ENCODE peak calls at places on chromosomes 13 and 19, in four cellular contexts. V is esophagus squamous epithelium, C is endodermal cell, L is BJ. I is an unnamed sample.

GRCh38 chr19:46753420-46754155 is 7.3 kb upstream of the STRN4 start:
- DNase-seq in C (peak; percentile 93), V (no peak), L (no peak), I (peak; percentile 56)

GRCh38 chr13:64369121-64369520 is 2861.0 kb downstream of the PCDH9 start:
- DNase-seq in C (no peak), L (no peak), V (no peak), I (no peak)

GRCh38 chr13:73167046-73167820 is 108.4 kb downstream of the KLF5 start:
- DNase-seq in C (no peak), L (no peak), V (no peak), I (no peak)

GRCh38 chr19:32287811-32288227 is 57.6 kb upstream of the ZNF507 start:
- DNase-seq in L (peak; percentile 3), C (peak; percentile 92), V (no peak), I (peak; percentile 85)

GRCh38 chr19:46898731-46899130 is 37.9 kb downstream of the ARHGAP35 start:
- DNase-seq in L (no peak), V (no peak), C (peak; percentile 49), I (no peak)

GRCh38 chr13:95485045-95485517 is 67.4 kb upstream of the CLDN10 start:
- DNase-seq in C (no peak), L (no peak), V (no peak), I (no peak)

GRCh38 chr13:37340911-37341670 is 235.6 kb upstream of the CSNK1A1L start:
- DNase-seq in V (no peak), C (no peak), L (no peak), I (no peak)

GRCh38 chr13:29713841-29714240 is 118.4 kb upstream of the SLC7A1 start:
- DNase-seq in V (no peak), C (peak; percentile 58), L (no peak), I (no peak)

GRCh38 chr13:74070065-74070464 is 64.1 kb downstream of the KLF12 start:
- DNase-seq in L (no peak), C (no peak), V (no peak), I (no peak)

GRCh38 chr19:6473652-6474051 is 7.9 kb downstream of the DENND1C start:
- DNase-seq in L (no peak), C (peak; percentile 60), V (no peak), I (no peak)

GRCh38 chr19:54502518-54503048 is at the start of gene LAIR2:
- DNase-seq in C (no peak), L (no peak), V (no peak), I (no peak)

GRCh38 chr13:58087566-58087965 is 456.0 kb downstream of the PCDH17 start:
- DNase-seq in L (no peak), V (no peak), C (no peak), I (no peak)

GRCh38 chr19:35848919-35849505 is 3.3 kb downstream of the NPHS1 start:
- DNase-seq in C (no peak), V (no peak), L (no peak), I (no peak)

GRCh38 chr19:35853038-35853756 is 893 bp upstream of the NPHS1 start:
- DNase-seq in V (no peak), L (no peak), C (no peak), I (no peak)

GRCh38 chr19:35848486-35848885 is 3.8 kb downstream of the NPHS1 start:
- DNase-seq in V (no peak), C (no peak), L (no peak), I (no peak)

GRCh38 chr19:35852029-35852780 is at the start of gene NPHS1:
- DNase-seq in V (no peak), L (no peak), C (no peak), I (no peak)

DNA sequence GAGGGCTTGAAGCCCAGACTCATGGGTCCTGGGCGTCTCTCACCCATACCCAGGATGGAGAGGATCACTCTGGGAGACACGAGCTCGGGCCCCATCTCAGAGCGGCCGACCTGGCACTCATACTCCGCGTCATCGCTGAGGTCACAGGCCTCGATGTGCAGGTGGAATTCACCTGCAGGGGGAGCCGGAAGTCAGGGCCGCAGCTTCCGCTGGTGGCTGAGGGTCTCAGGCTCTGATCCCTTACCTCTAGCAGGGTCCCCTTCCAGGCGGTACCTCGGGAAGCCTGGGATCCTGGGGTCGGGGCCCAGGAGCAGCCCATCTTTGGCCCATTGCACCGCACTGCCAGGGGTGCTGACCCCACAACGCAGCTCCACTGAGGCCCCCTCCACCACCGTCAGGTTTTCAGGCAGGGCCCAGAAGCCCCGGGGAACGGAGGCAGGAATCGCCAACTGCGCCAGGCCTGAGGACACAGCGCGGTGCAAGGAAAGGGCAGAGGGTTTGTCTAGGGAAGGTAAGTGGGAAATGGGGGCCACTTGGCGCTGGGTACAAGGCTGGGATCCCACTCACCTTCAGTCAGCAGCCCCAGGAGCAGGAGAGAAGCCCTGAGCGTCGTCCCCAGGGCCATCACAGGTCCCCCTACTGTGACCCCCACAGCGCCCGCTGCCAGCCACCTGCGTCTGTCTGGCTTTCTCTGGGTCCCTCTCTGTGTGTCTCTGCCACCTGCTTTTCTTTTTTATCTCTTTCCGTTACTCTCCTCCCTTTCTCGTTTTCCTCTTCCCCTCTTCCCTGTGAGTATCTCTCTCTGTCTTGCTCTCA is 883 bp downstream of the NPHS1 start:
- DNase-seq in C (peak; percentile 91), V (no peak), L (no peak), I (no peak)
- TF ChIP-seq CTCF in C (peak; percentile 83), V (no peak), L (no peak), I (no peak)

DNA sequence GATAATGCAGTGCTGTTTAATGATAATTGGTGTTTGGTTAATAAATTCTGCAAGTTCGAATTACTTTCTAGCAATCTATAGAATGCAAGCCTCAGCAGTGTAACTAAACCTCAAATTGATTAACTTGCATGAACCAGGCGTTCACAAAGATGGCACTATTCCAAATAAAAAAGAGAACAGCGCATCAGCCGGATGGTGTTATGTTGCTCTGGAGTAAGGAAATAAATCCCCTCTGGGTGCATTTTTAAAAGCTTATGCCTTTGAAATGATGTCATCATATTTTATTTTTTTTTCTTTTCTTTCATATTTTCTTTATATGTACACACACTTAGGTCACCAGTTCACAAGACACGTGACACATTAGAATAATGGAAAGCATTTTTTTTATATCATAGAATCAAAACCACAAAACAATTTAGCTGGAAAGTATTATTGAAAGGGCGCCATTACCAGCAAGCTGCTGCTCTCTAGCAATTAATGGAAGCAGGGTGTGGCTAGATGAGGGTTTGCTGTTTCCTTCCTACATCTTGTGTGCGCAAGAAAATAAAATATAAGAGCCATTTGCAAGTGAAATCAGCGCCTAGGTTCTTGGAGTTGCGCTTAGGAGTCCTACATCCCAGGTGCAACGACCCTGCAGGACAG is 140.7 kb downstream of the ZNF536 start:
- DNase-seq in V (no peak), L (no peak), C (no peak), I (no peak)
- H3K27me3 ChIP-seq in V (no peaks in the 10 kb centered on the region), L (no peaks in the 10 kb centered on the region), C (no peaks in the 10 kb centered on the region), I (no peaks in the 10 kb centered on the region)

GRCh38 chr19:1064661-1065605 is 2.0 kb upstream of the ARHGAP45 start:
- DNase-seq in C (peak; percentile 91), V (no peak), L (no peak), I (no peak)
- TF ChIP-seq CTCF in C (peak; percentile 90), V (peak; percentile 72), L (peak; percentile 66), I (peak; percentile 83)

DNA sequence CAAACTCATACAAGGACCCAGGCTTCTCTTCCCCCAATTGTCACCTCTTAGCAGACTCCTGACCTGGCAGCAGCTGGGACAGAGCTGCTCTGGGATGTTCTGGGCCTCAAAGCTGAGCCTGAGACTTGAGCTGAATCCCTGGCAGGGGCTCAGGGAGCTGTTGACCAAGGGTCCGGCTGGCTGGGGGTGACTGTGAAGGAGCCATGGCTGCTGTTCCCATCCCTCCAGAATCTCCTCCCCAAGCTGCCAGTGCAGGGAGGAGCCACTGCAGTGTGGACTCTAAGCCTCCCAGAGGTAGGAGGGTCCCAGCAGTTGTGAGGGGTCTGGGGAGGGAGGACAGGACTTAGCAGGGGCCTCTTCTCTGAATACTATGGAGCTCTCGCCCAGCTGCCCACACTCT is 2.2 kb downstream of the SIGLEC6 start:
- DNase-seq in L (no peak), C (no peak), V (no peak), I (no peak)
- H3K27me3 ChIP-seq in L (no peaks in the 10 kb centered on the region), C (peaks cover 48% of the 10 kb centered on the region), V (peaks cover 43% of the 10 kb centered on the region), I (no peaks in the 10 kb centered on the region)

DNA sequence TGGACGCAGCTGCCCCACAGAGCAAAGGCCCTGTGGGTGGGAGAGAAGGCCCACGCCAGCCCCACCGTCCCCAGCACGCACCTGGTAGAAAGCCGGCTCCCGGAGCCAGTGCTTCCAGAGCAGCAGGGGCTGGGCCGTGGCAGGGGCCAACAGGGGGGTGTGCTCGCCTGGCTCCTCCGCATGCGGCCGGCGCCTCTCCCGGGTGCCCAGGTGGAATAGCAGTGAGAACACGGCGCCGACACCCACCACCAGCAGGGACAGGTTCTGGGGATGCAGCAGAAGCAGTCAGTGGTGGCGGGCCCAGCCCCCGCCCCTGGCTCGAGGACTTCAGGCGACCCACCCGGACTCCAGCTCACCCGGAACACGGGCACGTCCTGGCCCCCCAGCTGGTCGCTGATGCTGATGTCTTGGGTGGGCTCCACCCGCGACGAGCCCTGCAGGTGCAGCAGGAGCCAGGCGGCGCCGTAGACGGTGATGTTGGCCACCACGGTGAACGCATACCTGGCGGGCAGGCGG is 8.9 kb downstream of the TEKTIP1 start:
- DNase-seq in C (no peak), V (no peak), L (no peak), I (no peak)
- TF ChIP-seq CTCF in C (no peak), V (no peak), L (no peak), I (no peak)

I was measured in tibial nerve.